ENCODE peak calls at places on chromosome 17, in four cellular contexts. L is AG04450, O is cardiac muscle cell, S is PC-9. K is an unnamed sample.

GRCh38 chr17:68700391-68700790 is 99.2 kb upstream of the FAM20A start:
- DNase-seq in O (no peak), S (no peak), L (no peak), K (no peak)

GRCh38 chr17:5122586-5123342 is 6.9 kb downstream of the USP6 start:
- DNase-seq in O (peak), L (no peak), S (no peak), K (peak)

GRCh38 chr17:78875738-78876597 is 27.0 kb downstream of the CEP295NL start:
- DNase-seq in S (no peak), L (no peak), O (no peak), K (peak)

GRCh38 chr17:71023631-71024030 is 854.3 kb downstream of the KCNJ2 start:
- DNase-seq in S (no peak), O (peak), L (no peak), K (peak)

GRCh38 chr17:67491009-67491677 is 114.1 kb downstream of the PITPNC1 start:
- DNase-seq in L (peak), S (peak), O (no peak), K (peak)

GRCh38 chr17:59131131-59131530 is 23.9 kb downstream of the SKA2 start:
- DNase-seq in L (no peak), O (no peak), S (no peak), K (no peak)

GRCh38 chr17:2204393-2204792 is 99.2 kb downstream of the SMG6 start:
- DNase-seq in S (no peak), L (no peak), O (no peak), K (no peak)

GRCh38 chr17:42548993-42549755 is 3.5 kb upstream of the HSD17B1 start:
- DNase-seq in L (no peak), O (no peak), S (no peak), K (no peak)

GRCh38 chr17:42548070-42548837 is 4.5 kb upstream of the HSD17B1 start:
- DNase-seq in O (peak), L (no peak), S (no peak), K (no peak)

GRCh38 chr17:39062846-39063680 is 88.4 kb downstream of the PLXDC1 start:
- DNase-seq in O (no peak), S (peak), L (no peak), K (no peak)

GRCh38 chr17:42980766-42981397 is 517 bp downstream of the RUNDC1 start:
- DNase-seq in O (peak), S (no peak), L (no peak), K (peak)

GRCh38 chr17:61414141-61414935 is 14.7 kb downstream of the TBX2 start:
- DNase-seq in O (no peak), L (no peak), S (no peak), K (peak)

GRCh38 chr17:6569391-6570302 is 13.3 kb upstream of the PITPNM3 start:
- DNase-seq in O (no peak), S (no peak), L (no peak), K (no peak)

GRCh38 chr17:3845361-3845753 is 689 bp downstream of the NCBP3 start:
- DNase-seq in S (peak), L (no peak), O (no peak), K (no peak)

GRCh38 chr17:76204277-76204676 is 36.0 kb downstream of the RNF157 start:
- DNase-seq in L (peak), O (no peak), S (peak), K (no peak)
- H3K27ac ChIP-seq in L (no peak), O (no peak), S (no peak), K (no peak)

GRCh38 chr17:44602970-44603369 is 45.7 kb downstream of the FZD2 start:
- DNase-seq in S (no peak), O (no peak), L (no peak), K (no peak)
- H3K27ac ChIP-seq in S (no peak), O (no peak), L (no peak), K (no peak)

GRCh38 chr17:81330884-81331245 is 35.8 kb upstream of the SLC38A10 start:
- DNase-seq in O (no peak), S (no peak), L (no peak), K (no peak)
- H3K27ac ChIP-seq in O (no peak), S (peak), L (no peak), K (no peak)

DNA sequence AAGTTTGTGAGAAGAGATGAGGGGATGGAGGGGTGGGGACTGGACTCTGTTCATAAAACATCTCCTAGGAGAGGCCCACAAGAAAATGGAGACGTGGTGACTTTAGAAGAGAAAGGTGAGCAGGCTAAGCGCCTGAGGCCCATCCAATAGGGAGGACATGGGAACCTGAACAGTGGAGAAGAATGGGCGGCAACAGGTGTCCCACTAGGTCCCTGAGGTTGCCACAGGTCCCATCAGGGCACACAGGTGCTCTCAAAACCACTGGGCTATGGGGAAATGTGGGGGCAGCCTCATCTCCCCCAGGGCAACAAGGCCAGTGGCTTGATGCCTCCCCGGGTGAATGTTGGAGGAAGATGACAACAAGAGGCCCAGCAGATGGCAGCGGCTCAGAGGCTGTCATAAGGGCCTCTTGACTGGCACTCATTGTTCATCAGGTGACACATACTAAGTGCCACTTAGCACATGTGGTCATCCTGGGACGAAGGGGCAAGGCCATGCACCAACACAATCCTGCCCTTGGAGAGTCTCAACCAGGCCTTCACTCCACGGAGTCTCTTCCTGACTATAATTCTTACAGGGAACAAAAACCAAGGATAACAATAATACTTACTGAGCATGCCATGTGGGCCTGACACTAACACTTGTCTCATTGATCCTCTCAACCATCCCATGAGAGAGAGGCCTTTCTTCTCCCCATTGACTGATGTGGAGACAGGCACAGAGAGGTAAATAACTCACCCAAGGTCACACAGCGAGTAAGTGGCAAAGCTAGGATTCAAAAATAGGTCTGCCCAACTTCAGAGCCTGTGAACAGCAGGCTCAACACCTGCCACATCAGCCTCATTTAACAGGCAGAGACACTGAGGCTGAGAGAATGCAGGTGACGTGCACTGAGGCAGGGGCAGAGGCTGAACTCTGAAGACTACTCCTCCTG is 38.0 kb downstream of the CUEDC1 start:
- DNase-seq in S (no peak), L (no peak), O (peak), K (peak)
- H3K27ac ChIP-seq in S (no peak), L (peak), O (peak), K (peak)

DNA sequence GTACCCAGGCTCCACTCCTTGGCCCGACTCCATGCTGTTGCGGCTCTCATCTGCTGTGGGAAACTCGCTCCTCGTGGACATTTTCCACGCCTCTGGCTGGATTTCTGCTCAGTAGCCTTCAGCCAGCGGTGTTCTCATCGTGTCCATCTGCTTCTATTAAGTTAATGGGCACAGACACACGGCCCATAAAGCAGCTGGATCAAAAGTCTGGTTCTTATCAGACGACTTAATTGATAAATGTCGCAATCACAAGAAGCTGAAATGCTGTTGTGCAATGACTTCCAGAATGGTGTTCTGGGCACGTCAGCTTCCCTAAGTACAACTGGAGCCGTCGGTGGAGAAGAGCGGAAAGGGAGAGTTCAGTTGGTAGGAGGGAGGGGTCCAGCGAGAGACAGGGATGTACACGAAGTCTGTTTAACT is 211.7 kb upstream of the CHMP6 start:
- DNase-seq in S (no peak), L (no peak), O (no peak), K (no peak)
- H3K27ac ChIP-seq in S (no peak), L (no peak), O (no peak), K (peak)

DNA sequence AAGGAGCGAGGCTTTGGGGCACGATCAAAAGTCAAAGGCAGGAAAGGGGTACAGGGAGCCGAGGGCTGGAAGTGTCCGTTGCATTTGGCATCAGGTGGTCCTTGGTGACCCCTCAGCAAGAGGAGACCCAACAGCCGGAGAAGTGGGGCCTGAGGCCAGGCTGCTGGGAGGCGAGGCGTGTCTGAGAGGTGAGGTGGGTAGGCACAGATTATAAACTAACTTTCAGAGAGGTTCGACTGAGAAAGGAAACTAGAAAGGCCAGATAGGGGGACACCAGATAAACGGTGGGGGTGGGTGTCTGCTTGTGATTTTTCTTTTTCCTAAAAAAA is 3.6 kb downstream of the PECAM1 start:
- DNase-seq in L (no peak), S (no peak), O (no peak), K (no peak)
- H3K27ac ChIP-seq in L (no peak), S (peak), O (no peak), K (no peak)

K was measured in WERI-Rb-1.